ENCODE peak calls at places on chromosomes 13 and 19, in six cellular contexts. U is NCI-H1092 treated with DMSO at 0.1 percent for 48 hours; P is head of caudate nucleus; C is ELR; S is NCI-H1436; Q is activated CD8-positive, alpha-beta memory T cell treated with anti-CD3 and anti-CD28 coated beads for 48 hours. T is an unnamed sample.

GRCh38 chr13:72127031-72127430 is 260.0 kb upstream of the DACH1 start:
- DNase-seq in U (no peak), P (no peak), C (no peak), S (no peak), Q (no peak), T (peak)

GRCh38 chr19:38812004-38812840 is 523 bp downstream of the LGALS4 start:
- DNase-seq in U (no peak), P (no peak), C (no peak), S (no peak), Q (no peak), T (no peak)

GRCh38 chr19:5104871-5105351 is 136.0 kb downstream of the KDM4B start:
- DNase-seq in U (peak), P (no peak), C (no peak), S (no peak), Q (no peak), T (no peak)

GRCh38 chr13:40233731-40234195 is 432.7 kb downstream of the FOXO1 start:
- DNase-seq in U (no peak), P (no peak), C (no peak), S (no peak), Q (no peak), T (no peak)

GRCh38 chr13:114005206-114005720 is 31.4 kb upstream of the C13orf46 start:
- DNase-seq in U (no peak), P (no peak), C (no peak), S (no peak), Q (no peak), T (no peak)

GRCh38 chr19:48513289-48514122 is 1.9 kb upstream of the LMTK3 start:
- DNase-seq in U (peak), P (peak), C (peak), S (peak), Q (peak), T (peak)

GRCh38 chr13:46831588-46832194 is 34.7 kb upstream of the ESD start:
- DNase-seq in U (peak), P (peak), C (peak), S (no peak), Q (no peak), T (peak)

GRCh38 chr13:40318366-40318765 is 348.1 kb downstream of the FOXO1 start:
- DNase-seq in U (peak), P (peak), C (no peak), S (peak), Q (no peak), T (no peak)

GRCh38 chr19:53086949-53087348 is 16.3 kb downstream of the ZNF160 start:
- DNase-seq in U (no peak), P (peak), C (peak), S (no peak), Q (no peak), T (no peak)

GRCh38 chr13:43113603-43114002 is 90.2 kb downstream of the DNAJC15 start:
- DNase-seq in U (no peak), P (no peak), C (no peak), S (no peak), Q (no peak), T (no peak)

GRCh38 chr13:111610077-111610476 is 289.6 kb downstream of the TEX29 start:
- DNase-seq in U (no peak), P (no peak), C (no peak), S (peak), Q (no peak), T (no peak)

GRCh38 chr19:2579678-2580280 is 103.9 kb downstream of the GADD45B start:
- DNase-seq in U (no peak), P (no peak), C (no peak), S (no peak), Q (no peak), T (no peak)

GRCh38 chr19:30690935-30691505 is 318.8 kb downstream of the ZNF536 start:
- DNase-seq in U (no peak), P (no peak), C (no peak), S (no peak), Q (no peak), T (peak)

GRCh38 chr13:30752201-30752797 is 17.0 kb downstream of the ALOX5AP start:
- DNase-seq in U (no peak), P (no peak), C (peak), S (peak), Q (no peak), T (no peak)

GRCh38 chr13:38636756-38637155 is 50.1 kb upstream of the FREM2 start:
- DNase-seq in U (no peak), P (no peak), C (no peak), S (no peak), Q (no peak), T (no peak)

GRCh38 chr13:112161441-112162301 is 94.7 kb downstream of the SOX1 start:
- DNase-seq in U (no peak), P (peak), C (no peak), S (no peak), Q (no peak), T (peak)

GRCh38 chr19:16381756-16382401 is 57.3 kb downstream of the KLF2 start:
- DNase-seq in U (no peak), P (peak), C (no peak), S (no peak), Q (no peak), T (no peak)

GRCh38 chr13:113920606-113921306 is 53.1 kb downstream of the C13orf46 start:
- DNase-seq in U (no peak), P (no peak), C (no peak), S (no peak), Q (no peak), T (no peak)

GRCh38 chr13:112725346-112726017 is 35.6 kb downstream of the ATP11A start:
- DNase-seq in U (peak), P (no peak), C (peak), S (peak), Q (no peak), T (no peak)

GRCh38 chr13:52411629-52412028 is 5.7 kb upstream of the THSD1 start:
- DNase-seq in U (no peak), P (no peak), C (peak), S (no peak), Q (no peak), T (no peak)

GRCh38 chr19:6204212-6204611 is 68.7 kb downstream of the ACSBG2 start:
- DNase-seq in U (no peak), P (no peak), C (no peak), S (no peak), Q (no peak), T (no peak)

GRCh38 chr13:26956532-26957142 is 196.1 kb upstream of the GPR12 start:
- DNase-seq in U (no peak), P (no peak), C (no peak), S (no peak), Q (no peak), T (no peak)

GRCh38 chr19:40521276-40521675 is 54.5 kb downstream of the SPTBN4 start:
- DNase-seq in U (no peak), P (no peak), C (peak), S (no peak), Q (no peak), T (no peak)

GRCh38 chr19:40762754-40763153 is 11.8 kb downstream of the SNRPA start:
- DNase-seq in U (no peak), P (peak), C (no peak), S (no peak), Q (no peak), T (no peak)

GRCh38 chr19:15213715-15214381 is 13.1 kb upstream of the NOTCH3 start:
- DNase-seq in U (peak), P (no peak), C (no peak), S (no peak), Q (no peak), T (no peak)

GRCh38 chr19:35206379-35206778 is 22.2 kb downstream of the FAM187B start:
- DNase-seq in U (no peak), P (no peak), C (no peak), S (no peak), Q (no peak), T (no peak)

GRCh38 chr13:101473458-101473857 is 21.0 kb downstream of the ITGBL1 start:
- DNase-seq in U (no peak), P (peak), C (peak), S (no peak), Q (no peak), T (no peak)

GRCh38 chr13:39038569-39038898 is 278 bp downstream of the NHLRC3 start:
- DNase-seq in U (peak), P (no peak), C (peak), S (no peak), Q (peak), T (no peak)

GRCh38 chr19:36215276-36216171 is 618 bp downstream of the ZNF146 start:
- DNase-seq in U (peak), P (no peak), C (peak), S (no peak), Q (no peak), T (peak)

GRCh38 chr13:90770334-90770733 is 577.2 kb upstream of the MIR17HG start:
- DNase-seq in U (no peak), P (no peak), C (no peak), S (no peak), Q (no peak), T (no peak)

GRCh38 chr13:85091835-85092234 is 707.4 kb downstream of the SLITRK6 start:
- DNase-seq in U (no peak), P (no peak), C (no peak), S (no peak), Q (no peak), T (no peak)

GRCh38 chr13:36847541-36848045 is 28.6 kb downstream of the RFXAP start:
- DNase-seq in U (no peak), P (no peak), C (no peak), S (no peak), Q (no peak), T (no peak)

GRCh38 chr19:49475191-49475932 is 1.3 kb downstream of the FLT3LG start:
- DNase-seq in U (no peak), P (no peak), C (no peak), S (no peak), Q (no peak), T (no peak)

GRCh38 chr19:1507763-1508506 is 4.9 kb downstream of the ADAMTSL5 start:
- DNase-seq in U (peak), P (peak), C (peak), S (peak), Q (peak), T (peak)

GRCh38 chr19:3096267-3096901 is 2.2 kb downstream of the GNA11 start:
- DNase-seq in U (no peak), P (no peak), C (no peak), S (no peak), Q (no peak), T (no peak)

GRCh38 chr13:23510979-23511735 is 59.1 kb upstream of the TNFRSF19 start:
- DNase-seq in U (peak), P (peak), C (peak), S (no peak), Q (no peak), T (peak)

GRCh38 chr13:57933606-57934005 is 302.1 kb downstream of the PCDH17 start:
- DNase-seq in U (no peak), P (no peak), C (no peak), S (no peak), Q (no peak), T (no peak)

GRCh38 chr13:31320946-31321345 is 121.2 kb downstream of the B3GLCT start:
- DNase-seq in U (no peak), P (no peak), C (no peak), S (no peak), Q (no peak), T (no peak)

T was measured in neural progenitor cell.